ENCODE peak calls at places on chromosomes 2 and 18, in ten cellular contexts. Z is cardiac muscle cell, S is endodermal cell, O is Calu3, Y is MM.1S, F is pancreas, U is AG04450, Q is right atrium auricular region, A is endothelial cell of umbilical vein, E is cardiac fibroblast. R is an unnamed sample.
A peak's percentile ranks its signal among the peaks of the same experiment; 100 is the strongest.

GRCh38 chr2:217822296-217823252 is 180.2 kb downstream of the TNS1 start:
- DNase-seq in S (peak; percentile 67), Z (no peak), A (no peak), E (peak; percentile 43), U (no peak), Y (no peak), Q (no peak), O (no peak), F (no peak), R (no peak)

GRCh38 chr18:57644540-57644939 is 22.9 kb upstream of the NARS1 start:
- DNase-seq in A (no peak), F (no peak), O (no peak), U (no peak), S (no peak), Y (no peak), Z (peak; percentile 49), Q (no peak), E (peak; percentile 56), R (no peak)

GRCh38 chr18:28150925-28151324 is 26.0 kb downstream of the CDH2 start:
- DNase-seq in S (no peak), Z (no peak), A (no peak), U (no peak), E (no peak), O (no peak), Q (no peak), F (no peak), Y (no peak), R (no peak)

GRCh38 chr2:150125708-150126107 is 361.8 kb downstream of the RND3 start:
- DNase-seq in Z (peak; percentile 65), S (peak; percentile 51), Y (no peak), Q (no peak), E (peak; percentile 41), O (peak; percentile 44), A (peak; percentile 7), U (no peak), F (no peak), R (no peak)

GRCh38 chr2:10646153-10646552 is 43.6 kb downstream of the NOL10 start:
- DNase-seq in Z (no peak), Q (no peak), U (no peak), S (no peak), E (no peak), F (no peak), A (no peak), Y (no peak), O (no peak), R (no peak)

GRCh38 chr2:128485761-128486639 is 167.3 kb upstream of the HS6ST1 start:
- DNase-seq in U (no peak), A (no peak), Y (no peak), Q (peak; percentile 52), Z (no peak), O (no peak), F (no peak), E (no peak), S (no peak), R (no peak)

GRCh38 chr2:1662606-1663180 is 81.6 kb downstream of the PXDN start:
- DNase-seq in Z (no peak), A (no peak), E (no peak), Q (peak; percentile 47), S (peak; percentile 30), Y (no peak), F (no peak), O (no peak), U (no peak), R (no peak)

GRCh38 chr18:55997156-55997561 is 409.2 kb upstream of the TCF4 start:
- DNase-seq in Q (no peak), Y (peak; percentile 92), F (no peak), A (no peak), O (no peak), E (peak; percentile 19), Z (peak; percentile 37), S (no peak), U (no peak), R (no peak)

GRCh38 chr2:40740419-40740818 is 288.5 kb upstream of the SLC8A1 start:
- DNase-seq in S (no peak), U (no peak), Z (peak; percentile 12), Y (no peak), F (no peak), E (peak; percentile 32), A (peak; percentile 6), O (peak; percentile 13), Q (no peak), R (no peak)

DNA sequence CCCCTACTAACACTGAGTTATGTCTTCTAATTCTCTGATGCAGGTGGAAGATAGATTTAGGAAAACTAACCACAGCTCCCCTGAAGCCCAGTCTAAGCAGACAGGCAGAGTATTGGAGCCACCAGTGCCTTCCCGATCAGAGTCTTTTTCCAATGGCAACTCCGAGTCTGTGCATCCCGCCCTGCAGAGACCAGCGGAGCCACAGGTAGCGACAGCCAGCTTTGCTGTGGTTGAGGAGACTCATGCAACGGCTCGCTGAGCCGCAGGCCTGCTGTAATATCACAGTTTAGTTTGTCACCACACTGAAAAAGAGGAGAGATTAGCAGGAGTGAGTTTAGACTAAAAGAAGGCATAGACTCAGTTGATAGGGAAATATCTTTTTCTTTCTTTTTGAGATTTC is 131.0 kb upstream of the IL1R2 start:
- DNase-seq in E (no peak), S (no peak), U (no peak), O (no peak), Q (no peak), Z (no peak), Y (no peak), F (no peak), A (no peak), R (no peak)
- TF ChIP-seq CTCF in E (no peak), S (no peak), U (no peak), O (no peak), Q (no peak), Z (no peak), Y (no peak), F (no peak), A (no peak), R (no peak)

GRCh38 chr2:200439981-200440380 is 69.9 kb downstream of the KCTD18 start:
- DNase-seq in U (no peak), A (no peak), S (no peak), Q (no peak), Z (no peak), F (no peak), O (no peak), Y (no peak), E (no peak), R (no peak)
- TF ChIP-seq CTCF in U (no peak), A (no peak), S (no peak), Q (no peak), Z (no peak), F (no peak), O (no peak), Y (no peak), E (no peak), R (no peak)

DNA sequence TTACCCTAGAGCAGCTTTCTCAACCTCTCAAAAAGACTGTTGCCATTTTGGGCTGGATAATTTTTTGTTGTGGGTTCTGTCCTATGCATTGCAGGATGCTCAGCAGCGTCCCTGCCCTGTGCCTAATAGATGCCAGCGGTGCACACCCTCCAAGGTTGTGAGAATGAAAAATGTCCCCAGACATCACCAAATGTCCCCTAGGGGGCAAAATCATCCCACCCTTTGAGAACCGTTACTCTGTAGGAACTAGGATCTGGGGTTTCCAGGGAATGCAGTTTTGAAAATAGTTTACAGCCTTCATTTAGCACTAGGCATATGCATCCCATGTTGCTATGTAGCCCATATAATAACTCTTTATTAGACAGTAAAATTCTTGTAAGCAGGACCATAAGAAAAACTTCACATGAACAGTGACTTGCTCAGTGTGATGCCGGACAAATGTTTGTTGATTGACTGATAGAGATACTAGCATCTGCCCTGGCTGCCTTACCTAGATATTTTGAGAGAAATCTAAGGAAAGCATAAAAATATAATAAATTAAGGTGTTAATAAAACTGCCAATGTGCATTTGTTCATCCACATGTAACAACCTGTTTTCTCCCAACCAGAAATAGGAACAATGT is 79.2 kb upstream of the EPC2 start:
- DNase-seq in E (peak; percentile 15), F (no peak), Z (peak; percentile 16), U (no peak), Y (no peak), O (peak; percentile 11), S (peak; percentile 54), Q (no peak), A (peak; percentile 12), R (no peak)
- TF ChIP-seq CTCF in E (peak; percentile 19), F (no peak), Z (peak; percentile 20), U (peak; percentile 20), Y (peak; percentile 13), O (no peak), S (peak; percentile 70), Q (peak; percentile 23), A (peak; percentile 35), R (no peak)

GRCh38 chr2:160406591-160407392 is 86.8 kb downstream of the RBMS1 start:
- DNase-seq in Q (no peak), E (peak; percentile 86), Z (peak; percentile 76), S (peak; percentile 80), A (peak; percentile 77), O (peak; percentile 48), U (no peak), F (peak; percentile 9), Y (peak; percentile 77), R (peak; percentile 56)
- TF ChIP-seq CTCF in Q (no peak), E (no peak), Z (no peak), S (no peak), A (no peak), O (no peak), U (no peak), F (no peak), Y (no peak), R (no peak)

DNA sequence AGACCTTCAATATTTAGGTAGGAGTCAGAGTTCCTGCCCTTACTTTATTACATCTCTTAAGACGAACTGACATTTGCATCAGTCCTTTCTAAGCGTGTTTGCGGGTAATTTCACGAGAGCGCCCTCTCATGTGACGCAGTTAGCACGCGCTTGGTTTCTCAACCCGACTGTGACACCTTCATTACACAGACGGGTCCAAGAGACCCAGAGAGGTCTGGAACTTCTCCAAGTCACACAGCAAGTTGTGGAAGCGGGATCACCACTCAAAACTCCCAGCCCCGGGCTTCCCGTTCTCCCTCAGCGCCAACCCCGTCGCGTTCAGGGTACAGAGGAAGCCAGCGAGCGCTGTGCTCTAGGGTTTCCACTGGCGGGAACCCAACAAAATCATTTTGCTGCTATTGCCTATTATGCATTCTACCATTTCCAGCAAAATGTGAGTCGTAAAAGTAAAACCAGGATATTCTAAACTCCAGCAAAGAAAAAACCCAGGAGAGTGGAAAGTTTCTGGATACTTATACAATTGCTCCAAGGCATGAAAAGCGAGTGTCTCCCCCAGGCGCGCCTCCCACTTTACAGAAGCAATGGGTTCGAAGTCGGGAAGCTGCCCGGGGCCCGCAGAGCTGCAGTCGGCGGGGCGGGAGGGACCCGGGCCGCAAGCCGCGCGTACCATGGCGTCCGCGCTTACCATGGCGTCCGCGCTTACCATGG is 583 bp downstream of the ENOSF1 start:
- DNase-seq in A (peak; percentile 77), U (peak; percentile 33), S (peak; percentile 66), F (peak; percentile 59), E (peak; percentile 96), Q (peak; percentile 92), Y (peak; percentile 87), Z (peak; percentile 95), O (peak; percentile 58), R (peak; percentile 73)
- TF ChIP-seq CTCF in A (peak; percentile 16), U (peak; percentile 8), S (no peak), F (no peak), E (no peak), Q (no peak), Y (peak; percentile 33), Z (no peak), O (no peak), R (peak; percentile 16)

DNA sequence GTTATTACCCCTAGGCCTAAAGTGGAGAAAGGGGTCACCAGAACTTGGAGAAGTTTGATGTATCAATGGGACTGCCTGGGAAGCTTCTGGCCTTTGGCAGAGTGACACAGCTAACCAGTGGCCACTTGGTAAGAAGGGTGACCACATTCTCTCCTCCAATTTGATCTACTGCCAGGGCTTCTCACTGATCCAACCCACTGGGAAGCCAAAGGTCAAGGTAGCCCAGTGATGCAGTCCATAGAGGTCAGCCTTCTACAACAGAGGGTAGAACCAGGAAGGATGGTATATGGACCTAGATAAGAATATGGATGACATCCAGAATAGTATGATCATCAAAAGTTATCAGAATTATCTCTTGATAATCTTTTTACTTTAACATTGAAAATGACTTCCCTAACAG is 493.6 kb downstream of the NYAP2 start:
- DNase-seq in O (no peak), E (no peak), S (no peak), Y (no peak), U (no peak), F (no peak), A (no peak), Z (no peak), Q (no peak), R (no peak)
- TF ChIP-seq CTCF in O (no peak), E (no peak), S (no peak), Y (no peak), U (no peak), F (no peak), A (no peak), Z (no peak), Q (no peak), R (no peak)